ENCODE peak calls at places on chromosomes 5 and 9, in four cellular contexts. V is fibroblast of the conjunctiva, K is SK-N-DZ, E is neural crest cell. S is an unnamed sample.
A peak's percentile ranks its signal among the peaks of the same experiment; 100 is the strongest.

GRCh38 chr5:146877783-146878470 is 630 bp downstream of the PPP2R2B start:
- DNase-seq in V (no peak), K (peak; percentile 52), E (peak; percentile 12), S (peak; percentile 81)

GRCh38 chr9:133990366-133991210 is 1.5 kb downstream of the VAV2 start:
- DNase-seq in V (peak; percentile 36), K (no peak), E (peak; percentile 61), S (peak; percentile 83)

GRCh38 chr9:2072752-2073405 is 57.7 kb downstream of the SMARCA2 start:
- DNase-seq in V (no peak), K (no peak), E (no peak), S (no peak)

GRCh38 chr5:69444127-69444754 is 29.3 kb downstream of the MARVELD2 start:
- DNase-seq in V (no peak), K (no peak), E (no peak), S (no peak)

GRCh38 chr5:84274585-84275468 is 109.9 kb downstream of the EDIL3 start:
- DNase-seq in V (peak; percentile 1), K (peak; percentile 12), E (peak; percentile 42), S (no peak)

GRCh38 chr9:100099722-100100042 is 639 bp downstream of the INVS start:
- DNase-seq in V (no peak), K (no peak), E (peak; percentile 6), S (no peak)

GRCh38 chr5:120604898-120605297 is 140.8 kb downstream of the PRR16 start:
- DNase-seq in V (peak; percentile 65), K (no peak), E (no peak), S (no peak)

GRCh38 chr5:163458778-163459405 is 1.0 kb downstream of the NUDCD2 start:
- DNase-seq in V (no peak), K (no peak), E (no peak), S (no peak)

GRCh38 chr9:121271368-121272351 is 3.7 kb downstream of the GSN start:
- DNase-seq in V (no peak), K (no peak), E (no peak), S (no peak)

GRCh38 chr9:22084336-22085035 is 75.4 kb upstream of the CDKN2B start:
- DNase-seq in V (peak; percentile 61), K (peak; percentile 0), E (no peak), S (no peak)

GRCh38 chr5:107671742-107672211 is 1.0 kb upstream of the EFNA5 start:
- DNase-seq in V (no peak), K (peak; percentile 81), E (peak; percentile 26), S (peak; percentile 89)

GRCh38 chr5:35852084-35852734 is 4.5 kb upstream of the IL7R start:
- DNase-seq in V (no peak), K (no peak), E (no peak), S (no peak)

GRCh38 chr5:343461-344401 is 22.2 kb downstream of the AHRR start:
- DNase-seq in V (peak; percentile 12), K (no peak), E (peak; percentile 48), S (peak; percentile 73)

GRCh38 chr9:97672403-97672802 is 24.7 kb downstream of the XPA start:
- DNase-seq in V (no peak), K (no peak), E (no peak), S (no peak)

GRCh38 chr9:22037954-22038690 is 29.0 kb upstream of the CDKN2B start:
- DNase-seq in V (no peak), K (no peak), E (no peak), S (no peak)

GRCh38 chr5:54624671-54625583 is 107.4 kb downstream of the SNX18 start:
- DNase-seq in V (peak; percentile 77), K (no peak), E (no peak), S (no peak)

GRCh38 chr5:146130440-146131045 is 25.2 kb upstream of the PLAC8L1 start:
- DNase-seq in V (peak; percentile 23), K (no peak), E (no peak), S (peak; percentile 6)

GRCh38 chr5:174744896-174745295 is 20.5 kb downstream of the MSX2 start:
- DNase-seq in V (no peak), K (no peak), E (no peak), S (no peak)

GRCh38 chr5:175814676-175815075 is 56.7 kb upstream of the CPLX2 start:
- DNase-seq in V (peak; percentile 40), K (no peak), E (no peak), S (peak; percentile 37)

GRCh38 chr9:108049026-108049591 is 559.5 kb upstream of the KLF4 start:
- DNase-seq in V (peak; percentile 92), K (no peak), E (no peak), S (no peak)

GRCh38 chr5:143085319-143085917 is 315.2 kb downstream of the ARHGAP26 start:
- DNase-seq in V (no peak), K (no peak), E (no peak), S (no peak)

GRCh38 chr9:121876658-121877271 is 216.3 kb downstream of the TTLL11 start:
- DNase-seq in V (peak; percentile 22), K (no peak), E (no peak), S (no peak)

GRCh38 chr9:83932001-83932400 is 10.8 kb upstream of the KIF27 start:
- DNase-seq in V (no peak), K (no peak), E (no peak), S (no peak)

GRCh38 chr9:134391319-134392231 is 65.3 kb downstream of the RXRA start:
- DNase-seq in V (no peak), K (no peak), E (no peak), S (no peak)

GRCh38 chr5:148393390-148393741 is 9.6 kb downstream of the FBXO38 start:
- DNase-seq in V (no peak), K (no peak), E (no peak), S (no peak)

GRCh38 chr5:133544346-133544745 is 68.0 kb downstream of the FSTL4 start:
- DNase-seq in V (no peak), K (no peak), E (no peak), S (no peak)

GRCh38 chr5:39158127-39158593 is 61.2 kb downstream of the FYB1 start:
- DNase-seq in V (no peak), K (no peak), E (no peak), S (no peak)

GRCh38 chr9:38432922-38433510 is 8.8 kb upstream of the IGFBPL1 start:
- DNase-seq in V (peak; percentile 17), K (peak; percentile 61), E (peak; percentile 14), S (peak; percentile 45)

GRCh38 chr9:19720374-19720773 is 68.5 kb downstream of the SLC24A2 start:
- DNase-seq in V (no peak), K (no peak), E (peak; percentile 35), S (no peak)

GRCh38 chr9:116661037-116661954 is 25.8 kb upstream of the TRIM32 start:
- DNase-seq in V (peak; percentile 81), K (peak; percentile 70), E (peak; percentile 3), S (peak; percentile 56)

GRCh38 chr9:118321823-118322222 is 617.6 kb downstream of the TLR4 start:
- DNase-seq in V (no peak), K (no peak), E (no peak), S (no peak)

GRCh38 chr9:130701059-130702022 is 7.8 kb downstream of the EXOSC2 start:
- DNase-seq in V (peak; percentile 84), K (peak; percentile 70), E (peak; percentile 94), S (peak; percentile 77)

GRCh38 chr5:154446183-154447073 is 631 bp downstream of the SAP30L start:
- DNase-seq in V (no peak), K (peak; percentile 54), E (peak; percentile 53), S (peak; percentile 86)

GRCh38 chr5:116358911-116359418 is 215.7 kb downstream of the SEMA6A start:
- DNase-seq in V (no peak), K (no peak), E (no peak), S (no peak)

GRCh38 chr9:98536542-98537173 is 172.1 kb downstream of the GABBR2 start:
- DNase-seq in V (no peak), K (no peak), E (no peak), S (no peak)

S was measured in retina.